ENCODE peak calls at places on chromosome 12, in six cellular contexts. W, H, V, P, Z and R are unnamed samples.

GRCh38 chr12:78671295-78671694 is 193.3 kb upstream of the SYT1 start:
- DNase-seq in Z (no peak), H (peak; percentile 17), P (peak; percentile 90), V (no peak), W (no peak), R (peak; percentile 91)

GRCh38 chr12:16955083-16955657 is 349.2 kb upstream of the LMO3 start:
- DNase-seq in W (no peak), Z (no peak), H (peak; percentile 48), V (no peak), P (no peak), R (peak; percentile 1)

GRCh38 chr12:108271951-108272729 is 67.0 kb downstream of the CMKLR1 start:
- DNase-seq in Z (no peak), W (no peak), H (no peak), V (no peak), P (no peak), R (no peak)

GRCh38 chr12:69097619-69098368 is 141.6 kb upstream of the CPSF6 start:
- DNase-seq in P (peak; percentile 38), H (peak; percentile 72), V (no peak), Z (no peak), W (no peak), R (peak; percentile 70)

GRCh38 chr12:74899031-74899829 is 310.4 kb downstream of the KCNC2 start:
- DNase-seq in H (peak; percentile 2), W (no peak), V (no peak), P (no peak), Z (no peak), R (peak; percentile 14)

GRCh38 chr12:108438687-108439086 is 76.4 kb upstream of the FICD start:
- DNase-seq in P (no peak), W (no peak), Z (no peak), V (no peak), H (no peak), R (no peak)

GRCh38 chr12:10363922-10364838 is 25.7 kb downstream of the KLRK1 start:
- DNase-seq in H (peak; percentile 66), Z (no peak), W (peak; percentile 80), P (peak; percentile 55), V (no peak), R (peak; percentile 61)

GRCh38 chr12:48285751-48286650 is 64.7 kb downstream of the ZNF641 start:
- DNase-seq in H (no peak), P (no peak), W (no peak), V (no peak), Z (no peak), R (no peak)

GRCh38 chr12:31206038-31206670 is 119.8 kb downstream of the SINHCAF start:
- DNase-seq in W (no peak), P (peak; percentile 92), V (no peak), Z (no peak), H (peak; percentile 60), R (peak; percentile 3)

GRCh38 chr12:102095677-102096263 is 24.1 kb downstream of the NUP37 start:
- DNase-seq in W (no peak), H (peak; percentile 55), P (peak; percentile 66), V (no peak), Z (no peak), R (peak; percentile 80)

GRCh38 chr12:121451931-121452330 is 52.0 kb downstream of the RNF34 start:
- DNase-seq in P (no peak), Z (no peak), H (peak; percentile 62), V (no peak), W (no peak), R (peak; percentile 44)

GRCh38 chr12:93751864-93752610 is 74.9 kb downstream of the CRADD start:
- DNase-seq in H (peak; percentile 12), W (no peak), Z (no peak), V (no peak), P (no peak), R (peak; percentile 65)

GRCh38 chr12:230925-231671 is 17.1 kb upstream of the SLC6A12 start:
- DNase-seq in H (no peak), V (no peak), W (no peak), P (no peak), Z (peak; percentile 36), R (no peak)

GRCh38 chr12:122072031-122072970 is 6.3 kb upstream of the MLXIP start:
- DNase-seq in P (peak; percentile 93), W (no peak), V (no peak), Z (no peak), H (peak; percentile 93), R (peak; percentile 94)

GRCh38 chr12:16605666-16606116 is 271 bp downstream of the LMO3 start:
- DNase-seq in P (peak; percentile 53), H (peak; percentile 50), W (peak; percentile 72), V (no peak), Z (no peak), R (peak; percentile 5)

GRCh38 chr12:64412458-64412857 is 8.3 kb downstream of the XPOT start:
- DNase-seq in W (no peak), Z (no peak), V (no peak), H (no peak), P (no peak), R (no peak)

GRCh38 chr12:52798003-52798670 is 2.2 kb upstream of the KRT3 start:
- DNase-seq in V (no peak), Z (no peak), W (no peak), H (peak; percentile 89), P (no peak), R (no peak)

GRCh38 chr12:75656650-75657049 is 145.2 kb upstream of the KRR1 start:
- DNase-seq in P (peak; percentile 87), V (no peak), H (peak; percentile 73), Z (no peak), W (no peak), R (peak; percentile 80)

GRCh38 chr12:29895966-29896365 is 112.2 kb upstream of the TMTC1 start:
- DNase-seq in Z (no peak), V (no peak), H (no peak), P (no peak), W (no peak), R (no peak)

GRCh38 chr12:116037941-116038837 is 239.3 kb downstream of the MED13L start:
- DNase-seq in H (peak; percentile 68), Z (no peak), W (no peak), V (no peak), P (peak; percentile 31), R (peak; percentile 34)

GRCh38 chr12:44968960-44969359 is 81.9 kb downstream of the DBX2 start:
- DNase-seq in W (no peak), Z (no peak), V (no peak), H (no peak), P (no peak), R (no peak)

GRCh38 chr12:47882796-47883546 is 21.8 kb downstream of the VDR start:
- DNase-seq in W (no peak), P (no peak), V (no peak), Z (no peak), H (peak; percentile 41), R (peak; percentile 12)

GRCh38 chr12:26807292-26807691 is 25.7 kb downstream of the ITPR2 start:
- DNase-seq in W (no peak), Z (no peak), P (no peak), V (no peak), H (no peak), R (no peak)

DNA sequence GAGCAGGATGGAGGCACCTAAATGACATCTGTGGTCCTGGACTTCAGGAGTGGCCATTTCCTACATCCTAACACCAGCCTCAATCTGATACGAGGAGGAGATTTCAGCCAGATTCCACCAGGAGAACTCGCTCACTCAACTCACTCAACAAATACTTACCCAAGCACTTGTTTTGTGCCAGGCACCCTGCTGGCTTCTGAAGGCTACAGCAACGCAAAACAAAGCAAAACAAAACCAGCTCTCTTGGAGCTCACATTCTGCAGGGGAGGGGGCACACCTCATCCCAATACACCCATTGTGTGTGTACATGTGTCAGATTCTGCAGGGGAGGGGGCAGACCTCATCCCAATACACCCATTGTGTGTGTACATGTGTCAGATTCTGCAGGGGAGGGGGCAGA is 144.8 kb downstream of the PIWIL1 start:
- DNase-seq in P (no peak), W (no peak), V (peak; percentile 53), Z (no peak), H (no peak), R (no peak)
- H3K9me3 ChIP-seq in P (no peaks in the 10 kb centered on the region), W (peaks cover 1% of the 10 kb centered on the region), V (no peaks in the 10 kb centered on the region), Z (no peaks in the 10 kb centered on the region), H (no peaks in the 10 kb centered on the region), R (no peaks in the 10 kb centered on the region)

GRCh38 chr12:109723311-109723791 is 9.7 kb downstream of the FAM222A start:
- DNase-seq in W (peak; percentile 84), Z (peak; percentile 67), V (no peak), H (no peak), P (no peak), R (no peak)
- H3K4me1 ChIP-seq in W (no peaks in the 10 kb centered on the region), Z (peaks cover 6% of the 10 kb centered on the region), V (peaks cover 48% of the 10 kb centered on the region), H (no peaks in the 10 kb centered on the region), P (peaks cover 51% of the 10 kb centered on the region), R (no peaks in the 10 kb centered on the region)

GRCh38 chr12:34400986-34401658 is 378.8 kb downstream of the ALG10 start:
- DNase-seq in Z (peak; percentile 38), V (no peak), H (no peak), W (peak; percentile 66), P (no peak), R (no peak)

GRCh38 chr12:34402899-34403705 is 380.8 kb downstream of the ALG10 start:
- DNase-seq in P (no peak), H (no peak), W (peak; percentile 60), V (no peak), Z (peak; percentile 35), R (no peak)

GRCh38 chr12:34401659-34402227 is 379.4 kb downstream of the ALG10 start:
- DNase-seq in H (no peak), V (no peak), Z (peak; percentile 31), P (no peak), W (peak; percentile 73), R (no peak)

GRCh38 chr12:34403706-34404376 is 381.5 kb downstream of the ALG10 start:
- DNase-seq in V (no peak), W (peak; percentile 51), P (no peak), H (no peak), Z (peak; percentile 20), R (no peak)

GRCh38 chr12:34402228-34402898 is 380.1 kb downstream of the ALG10 start:
- DNase-seq in H (no peak), P (no peak), V (no peak), Z (peak; percentile 27), W (peak; percentile 62), R (no peak)
- H3K9me3 ChIP-seq in H (no peaks in the 10 kb centered on the region), P (no peaks in the 10 kb centered on the region), V (peaks cover 2% of the 10 kb centered on the region), Z (peaks cover 97% of the 10 kb centered on the region), W (peaks cover 11% of the 10 kb centered on the region), R (peaks cover 8% of the 10 kb centered on the region)

DNA sequence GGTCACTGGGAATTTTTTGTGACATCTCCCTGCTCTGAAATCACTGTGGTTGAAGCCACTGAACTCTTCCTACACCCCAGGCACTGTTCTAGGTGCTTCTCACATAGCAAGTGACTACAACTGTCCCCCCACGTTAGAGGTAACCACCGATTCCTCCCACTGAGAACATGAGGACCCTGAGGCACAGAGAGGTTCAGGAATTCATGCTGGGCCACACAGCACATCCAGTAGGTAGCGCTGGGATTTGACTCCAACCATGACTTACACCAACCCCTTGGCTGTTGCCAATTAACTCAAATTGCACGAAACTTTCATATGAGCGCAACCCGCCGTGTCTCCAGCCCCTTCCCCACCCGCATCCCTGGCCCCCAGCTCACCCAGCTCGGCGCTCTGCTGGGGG is 105.2 kb downstream of the RFLNA start:
- DNase-seq in H (no peak), V (no peak), P (no peak), W (no peak), Z (no peak), R (no peak)
- H3K4me1 ChIP-seq in H (peaks cover 6% of the 10 kb centered on the region), V (peaks cover 4% of the 10 kb centered on the region), P (no peaks in the 10 kb centered on the region), W (no peaks in the 10 kb centered on the region), Z (peaks cover 3% of the 10 kb centered on the region), R (peaks cover 37% of the 10 kb centered on the region)

GRCh38 chr12:34304546-34304945 is 282.2 kb downstream of the ALG10 start:
- DNase-seq in Z (no peak), V (no peak), W (peak; percentile 67), P (no peak), H (no peak), R (no peak)
- H3K9me3 ChIP-seq in Z (peaks cover 78% of the 10 kb centered on the region), V (no peaks in the 10 kb centered on the region), W (no peaks in the 10 kb centered on the region), P (no peaks in the 10 kb centered on the region), H (no peaks in the 10 kb centered on the region), R (no peaks in the 10 kb centered on the region)